ENCODE peak calls at places on chromosomes 3 and 15, in ten cellular contexts. O, B, D, M, S, V, H, J, T and E are unnamed samples.

GRCh38 chr3:24446032-24446431 is 48.6 kb downstream of the THRB start:
- DNase-seq in H (no peak), V (no peak), J (no peak), B (no peak), T (no peak), S (no peak), O (no peak), M (no peak), D (no peak), E (no peak)

GRCh38 chr3:13494463-13495350 is 14.6 kb downstream of the HDAC11 start:
- DNase-seq in H (peak), T (peak), O (no peak), M (peak), D (no peak), V (peak), B (peak), J (no peak), S (peak), E (no peak)

GRCh38 chr3:127678315-127678599 is 5.5 kb downstream of the ABTB1 start:
- DNase-seq in H (no peak), D (no peak), V (no peak), O (no peak), M (no peak), J (no peak), S (no peak), T (no peak), B (no peak), E (no peak)

GRCh38 chr15:30859091-30859874 is 44.4 kb upstream of the FAN1 start:
- DNase-seq in B (peak), H (peak), J (no peak), M (no peak), S (no peak), T (no peak), D (no peak), V (no peak), O (no peak), E (no peak)

GRCh38 chr15:59388670-59389069 is 16.0 kb upstream of the MYO1E start:
- DNase-seq in T (no peak), M (no peak), B (no peak), J (no peak), S (no peak), D (no peak), O (peak), H (peak), V (no peak), E (no peak)

GRCh38 chr3:99872633-99873254 is 55.1 kb downstream of the CMSS1 start:
- DNase-seq in V (no peak), H (no peak), T (no peak), J (no peak), D (no peak), O (no peak), M (no peak), B (peak), S (no peak), E (no peak)

GRCh38 chr3:39809995-39810595 is 686 bp downstream of the MYRIP start:
- DNase-seq in H (no peak), J (no peak), M (no peak), T (peak), D (peak), B (no peak), O (peak), V (no peak), S (peak), E (no peak)

GRCh38 chr3:125150525-125151436 is 61.8 kb downstream of the SLC12A8 start:
- DNase-seq in O (no peak), D (peak), B (peak), V (no peak), H (peak), S (peak), J (no peak), T (no peak), M (peak), E (no peak)

GRCh38 chr3:2420919-2421318 is 322.3 kb downstream of the CNTN4 start:
- DNase-seq in D (no peak), T (no peak), B (no peak), O (no peak), H (no peak), M (peak), J (no peak), S (no peak), V (no peak), E (no peak)

DNA sequence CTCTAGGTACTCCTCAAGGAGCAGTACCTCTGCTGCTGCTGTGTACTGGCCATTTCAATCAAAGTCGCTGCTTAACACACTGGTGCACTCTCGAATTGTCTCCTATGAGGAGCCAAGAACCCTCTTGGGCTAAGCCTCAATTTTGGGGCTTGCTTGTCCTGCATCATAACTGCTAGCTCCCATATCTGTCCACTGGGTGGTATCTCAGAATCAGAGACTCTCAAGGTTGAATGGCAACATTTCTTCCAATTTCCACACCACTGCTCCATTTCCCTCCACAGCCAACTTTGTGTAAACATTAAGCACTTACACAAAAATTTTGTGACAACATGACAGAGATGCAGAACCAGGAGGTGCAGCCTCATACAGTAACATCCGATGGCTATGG is 82.4 kb downstream of the XXYLT1 start:
- DNase-seq in H (no peak), M (no peak), O (no peak), D (no peak), S (no peak), B (no peak), J (no peak), T (no peak), V (no peak), E (no peak)
- TF ChIP-seq CTCF in H (peak), M (no peak), O (no peak), D (no peak), S (no peak), B (peak), J (no peak), T (no peak), V (no peak), E (no peak)

DNA sequence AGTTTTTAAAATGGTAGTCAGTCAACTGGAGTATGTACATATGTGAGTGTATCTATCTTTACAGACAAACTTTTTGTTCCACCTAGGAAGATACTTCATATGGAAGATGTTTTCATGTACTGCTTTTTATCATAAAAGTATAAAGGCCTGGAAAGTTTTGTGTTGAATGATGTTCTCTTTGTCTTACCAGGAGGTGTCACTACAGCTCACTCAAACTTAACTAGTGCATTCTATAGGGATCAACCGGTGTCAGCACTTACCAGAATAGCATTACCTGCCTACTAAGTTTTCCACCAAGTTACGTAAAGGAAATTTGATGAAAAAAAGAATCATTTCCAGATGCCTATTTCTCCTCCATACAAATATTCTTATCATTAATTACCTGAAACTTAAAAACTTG is 522.6 kb upstream of the SEMA6D start:
- DNase-seq in O (no peak), H (peak), D (no peak), J (no peak), S (no peak), M (no peak), B (peak), V (no peak), T (no peak), E (no peak)
- TF ChIP-seq CTCF in O (peak), H (peak), D (no peak), J (no peak), S (no peak), M (peak), B (peak), V (peak), T (peak), E (peak)

GRCh38 chr3:109369510-109369909 is 32.2 kb upstream of the DPPA4 start:
- DNase-seq in M (no peak), D (no peak), J (no peak), T (no peak), H (no peak), O (no peak), S (no peak), V (no peak), B (no peak), E (no peak)
- TF ChIP-seq CTCF in M (no peak), D (no peak), J (no peak), T (no peak), H (no peak), O (no peak), S (no peak), V (no peak), B (peak), E (peak)

DNA sequence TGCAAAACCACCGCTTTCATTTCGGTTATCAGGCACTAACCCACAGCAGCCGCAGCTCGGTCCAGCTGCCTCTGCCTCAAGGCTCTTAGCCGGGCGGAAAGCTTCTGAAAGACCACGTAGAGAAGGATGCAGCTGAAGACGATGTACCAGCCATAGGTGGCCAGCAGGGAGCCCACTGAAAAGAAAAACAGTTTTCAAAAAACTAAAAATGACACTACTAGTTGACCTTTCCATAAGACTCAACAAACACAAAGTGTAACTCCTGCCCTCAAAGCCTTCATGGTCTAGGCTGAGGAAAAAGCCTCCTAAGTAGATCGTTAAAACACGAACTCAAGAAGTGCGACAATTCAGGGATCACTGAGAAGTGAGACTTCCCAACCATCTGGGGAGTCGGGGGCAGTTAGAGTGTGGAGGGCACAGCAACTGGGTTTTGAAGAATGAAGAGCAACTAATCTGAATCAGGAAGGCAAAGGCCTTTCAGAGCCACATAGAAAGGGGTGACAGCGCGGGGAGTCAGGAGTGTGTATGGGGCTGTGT is 716 bp downstream of the SELENOS start:
- DNase-seq in T (no peak), V (no peak), S (peak), H (peak), M (no peak), J (no peak), B (peak), D (no peak), O (no peak), E (no peak)
- TF ChIP-seq CTCF in T (no peak), V (no peak), S (peak), H (peak), M (no peak), J (no peak), B (peak), D (no peak), O (peak), E (peak)

GRCh38 chr3:98797905-98798304 is 34.8 kb downstream of the ST3GAL6 start:
- DNase-seq in V (no peak), M (no peak), B (no peak), T (no peak), O (no peak), D (no peak), H (no peak), J (no peak), S (no peak), E (no peak)

GRCh38 chr3:98798820-98799219 is 35.7 kb downstream of the ST3GAL6 start:
- DNase-seq in M (no peak), J (no peak), O (no peak), S (no peak), B (no peak), H (no peak), V (no peak), T (no peak), D (no peak), E (no peak)

GRCh38 chr3:98800401-98800800 is 37.3 kb downstream of the ST3GAL6 start:
- DNase-seq in T (no peak), M (no peak), S (no peak), B (no peak), J (no peak), O (no peak), D (no peak), V (no peak), H (no peak), E (no peak)

GRCh38 chr3:98799479-98799878 is 36.3 kb downstream of the ST3GAL6 start:
- DNase-seq in H (no peak), S (no peak), T (no peak), J (no peak), V (no peak), D (no peak), O (no peak), B (no peak), M (no peak), E (no peak)

DNA sequence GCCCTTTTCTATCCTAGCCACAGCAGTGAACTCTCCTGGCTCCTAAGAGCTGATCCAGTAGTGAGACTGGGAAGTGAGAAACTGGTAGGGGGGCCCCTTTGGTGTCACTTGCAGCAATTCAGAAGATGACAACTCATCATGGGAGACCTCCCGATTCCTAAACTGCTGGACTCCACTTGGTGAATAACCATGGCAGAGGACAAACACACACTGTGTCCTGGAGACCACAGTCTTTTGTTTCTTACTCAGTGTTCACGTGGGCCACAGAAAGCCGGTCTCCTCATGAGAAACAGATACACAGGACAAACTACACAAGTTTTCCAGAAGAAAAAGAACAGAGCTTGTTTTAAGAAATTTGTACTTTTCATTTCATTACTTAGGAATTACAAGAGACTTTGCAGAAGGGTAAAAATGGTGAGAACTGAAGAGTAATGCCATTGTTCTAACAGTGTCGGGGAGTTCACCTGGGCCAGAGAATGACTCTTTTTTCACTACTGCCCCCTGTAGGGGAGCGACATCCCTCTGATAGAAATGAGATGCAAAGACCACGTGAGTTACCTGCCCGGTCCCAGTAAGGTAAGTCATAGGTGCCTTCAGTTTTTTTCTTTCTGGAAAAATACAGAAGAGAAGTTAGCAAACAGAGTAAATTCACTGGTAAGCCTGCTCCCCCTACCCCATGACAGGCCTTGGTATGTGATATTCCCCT is 38.1 kb downstream of the ST3GAL6 start:
- DNase-seq in O (no peak), J (no peak), H (no peak), D (no peak), S (no peak), B (no peak), M (no peak), T (no peak), V (no peak), E (no peak)
- TF ChIP-seq CTCF in O (no peak), J (no peak), H (peak), D (no peak), S (no peak), B (peak), M (no peak), T (no peak), V (no peak), E (peak)

GRCh38 chr3:119894195-119894594 is 112.3 kb downstream of the NR1I2 start:
- DNase-seq in T (no peak), V (no peak), O (no peak), H (no peak), S (no peak), B (no peak), M (no peak), D (no peak), J (no peak), E (no peak)
- TF ChIP-seq CTCF in T (no peak), V (no peak), O (no peak), H (no peak), S (no peak), B (no peak), M (no peak), D (no peak), J (no peak), E (no peak)

DNA sequence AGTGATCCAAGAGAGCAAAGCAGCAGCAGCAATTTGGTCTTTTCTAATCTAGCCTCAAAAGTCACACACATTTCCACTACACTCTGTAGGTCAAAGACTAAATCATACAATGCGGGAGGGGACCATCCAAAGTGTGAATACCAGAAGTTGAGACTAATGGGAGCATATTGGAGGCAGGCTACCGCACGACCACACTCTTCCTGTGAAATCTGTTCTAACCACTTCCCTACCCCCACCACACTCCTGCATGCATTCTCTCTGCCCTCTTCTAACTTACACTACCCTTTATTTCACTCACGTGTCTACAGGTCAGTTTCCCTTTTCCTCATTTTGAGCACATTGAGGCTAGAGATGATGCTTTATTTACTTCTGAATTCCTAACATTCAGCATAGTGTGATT is 23.7 kb upstream of the PRTG start:
- DNase-seq in V (no peak), B (no peak), H (no peak), T (no peak), O (no peak), D (no peak), J (no peak), M (no peak), S (no peak), E (no peak)
- TF ChIP-seq CTCF in V (no peak), B (no peak), H (no peak), T (no peak), O (no peak), D (no peak), J (no peak), M (no peak), S (no peak), E (no peak)

DNA sequence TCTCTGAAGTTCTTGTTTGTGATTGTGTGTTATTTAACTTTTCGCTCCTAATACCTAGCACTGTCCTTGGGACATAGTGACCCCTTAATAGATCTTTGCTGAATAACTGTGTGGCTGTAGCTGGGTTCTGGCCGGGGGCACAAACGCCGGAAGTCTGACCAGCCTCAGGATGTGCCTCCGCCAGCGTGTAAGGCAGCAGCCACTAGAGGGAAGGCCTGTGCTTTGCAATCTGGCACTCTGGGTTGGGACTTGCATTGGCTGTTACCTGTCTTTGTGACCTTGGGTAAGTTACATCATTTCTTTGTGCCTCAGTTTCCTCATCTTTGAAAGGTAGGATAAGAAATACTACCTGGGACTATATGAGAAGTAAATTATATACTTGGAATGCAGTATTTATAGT is 158.7 kb downstream of the GHSR start:
- DNase-seq in S (no peak), B (no peak), D (no peak), V (no peak), J (no peak), T (no peak), O (peak), H (no peak), M (no peak), E (no peak)
- TF ChIP-seq CTCF in S (peak), B (peak), D (no peak), V (no peak), J (no peak), T (peak), O (no peak), H (peak), M (peak), E (peak)

GRCh38 chr15:77607111-77607893 is 25.4 kb downstream of the LINGO1 start:
- DNase-seq in D (no peak), V (no peak), B (peak), O (peak), T (no peak), H (peak), J (no peak), M (no peak), S (no peak), E (no peak)
- TF ChIP-seq CTCF in D (no peak), V (no peak), B (no peak), O (no peak), T (no peak), H (no peak), J (no peak), M (no peak), S (no peak), E (no peak)

GRCh38 chr15:40105517-40106202 is 3.0 kb downstream of the BMF start:
- DNase-seq in H (no peak), M (no peak), D (no peak), B (no peak), V (no peak), J (no peak), T (no peak), S (no peak), O (no peak), E (no peak)

GRCh38 chr15:40104296-40104864 is 4.3 kb downstream of the BMF start:
- DNase-seq in M (no peak), V (no peak), O (no peak), D (no peak), T (no peak), H (no peak), S (no peak), J (no peak), B (no peak), E (no peak)

GRCh38 chr15:40104865-40105516 is 3.7 kb downstream of the BMF start:
- DNase-seq in B (peak), J (peak), M (peak), H (peak), T (peak), O (peak), D (peak), S (peak), V (peak), E (peak)

GRCh38 chr15:40108061-40108854 is 421 bp downstream of the BMF start:
- DNase-seq in H (peak), J (no peak), S (peak), O (peak), D (peak), V (no peak), B (no peak), T (peak), M (peak), E (no peak)

GRCh38 chr15:40106203-40107161 is 2.2 kb downstream of the BMF start:
- DNase-seq in H (peak), S (peak), V (no peak), J (peak), B (no peak), M (peak), D (peak), T (peak), O (peak), E (peak)
- TF ChIP-seq CTCF in H (no peak), S (no peak), V (no peak), J (no peak), B (no peak), M (no peak), D (no peak), T (no peak), O (no peak), E (no peak)